ENCODE peak calls at places on chromosomes 16 and 17, in six cellular contexts. One of them, this sample, is unnamed.

GRCh38 chr16:3717235-3718018 is at the start of gene TRAP1:
- DNase-seq in ovary: peak; percentile 90
- DNase-seq in heart right ventricle: peak; percentile 94
- DNase-seq in transverse colon: peak; percentile 91
- DNase-seq in tibial artery: peak; percentile 81
- DNase-seq in effector memory CD4-positive, alpha-beta T cell: peak; percentile 87
- DNase-seq in this sample: peak; percentile 94

GRCh38 chr16:73037331-73037745 is 10.6 kb downstream of the ZFHX3 start:
- DNase-seq in transverse colon: no peak
- DNase-seq in effector memory CD4-positive, alpha-beta T cell: no peak
- DNase-seq in heart right ventricle: no peak
- DNase-seq in ovary: no peak
- DNase-seq in tibial artery: peak; percentile 20
- DNase-seq in this sample: no peak

GRCh38 chr17:18141210-18141803 is 32.8 kb downstream of the MYO15A start:
- DNase-seq in transverse colon: no peak
- DNase-seq in tibial artery: no peak
- DNase-seq in effector memory CD4-positive, alpha-beta T cell: no peak
- DNase-seq in ovary: no peak
- DNase-seq in heart right ventricle: no peak
- DNase-seq in this sample: no peak

GRCh38 chr17:12618557-12618956 is 47.1 kb upstream of the MYOCD start:
- DNase-seq in heart right ventricle: no peak
- DNase-seq in transverse colon: no peak
- DNase-seq in effector memory CD4-positive, alpha-beta T cell: no peak
- DNase-seq in tibial artery: no peak
- DNase-seq in ovary: no peak
- DNase-seq in this sample: no peak

GRCh38 chr17:72603346-72604242 is 482.8 kb downstream of the SOX9 start:
- DNase-seq in tibial artery: no peak
- DNase-seq in transverse colon: no peak
- DNase-seq in effector memory CD4-positive, alpha-beta T cell: no peak
- DNase-seq in ovary: no peak
- DNase-seq in heart right ventricle: no peak
- DNase-seq in this sample: no peak

GRCh38 chr16:70419384-70420327 is 19.2 kb downstream of the ST3GAL2 start:
- DNase-seq in transverse colon: no peak
- DNase-seq in heart right ventricle: no peak
- DNase-seq in effector memory CD4-positive, alpha-beta T cell: no peak
- DNase-seq in tibial artery: no peak
- DNase-seq in ovary: no peak
- DNase-seq in this sample: no peak

GRCh38 chr16:72426416-72426815 is 254.5 kb upstream of the PMFBP1 start:
- DNase-seq in heart right ventricle: no peak
- DNase-seq in transverse colon: no peak
- DNase-seq in ovary: no peak
- DNase-seq in effector memory CD4-positive, alpha-beta T cell: no peak
- DNase-seq in tibial artery: no peak
- DNase-seq in this sample: no peak

GRCh38 chr16:51399908-51400670 is 249.0 kb upstream of the SALL1 start:
- DNase-seq in ovary: no peak
- DNase-seq in heart right ventricle: no peak
- DNase-seq in effector memory CD4-positive, alpha-beta T cell: no peak
- DNase-seq in tibial artery: no peak
- DNase-seq in transverse colon: no peak
- DNase-seq in this sample: no peak

GRCh38 chr16:82715833-82716232 is 89.1 kb downstream of the CDH13 start:
- DNase-seq in tibial artery: no peak
- DNase-seq in heart right ventricle: peak; percentile 59
- DNase-seq in transverse colon: no peak
- DNase-seq in ovary: no peak
- DNase-seq in effector memory CD4-positive, alpha-beta T cell: no peak
- DNase-seq in this sample: no peak

GRCh38 chr17:336110-337021 is 16.2 kb downstream of the RPH3AL start:
- DNase-seq in tibial artery: peak; percentile 70
- DNase-seq in ovary: peak; percentile 87
- DNase-seq in effector memory CD4-positive, alpha-beta T cell: no peak
- DNase-seq in transverse colon: peak; percentile 72
- DNase-seq in heart right ventricle: peak; percentile 79
- DNase-seq in this sample: no peak

GRCh38 chr17:50210249-50211225 is 9.1 kb upstream of the COL1A1 start:
- DNase-seq in ovary: peak; percentile 89
- DNase-seq in effector memory CD4-positive, alpha-beta T cell: no peak
- DNase-seq in tibial artery: peak; percentile 74
- DNase-seq in transverse colon: peak; percentile 65
- DNase-seq in heart right ventricle: peak; percentile 72
- DNase-seq in this sample: no peak

GRCh38 chr17:42363767-42364585 is 24.3 kb downstream of the STAT3 start:
- DNase-seq in ovary: no peak
- DNase-seq in transverse colon: no peak
- DNase-seq in tibial artery: peak; percentile 33
- DNase-seq in heart right ventricle: no peak
- DNase-seq in effector memory CD4-positive, alpha-beta T cell: no peak
- DNase-seq in this sample: no peak

GRCh38 chr16:68356249-68356918 is 45.6 kb downstream of the PRMT7 start:
- DNase-seq in tibial artery: no peak
- DNase-seq in transverse colon: peak; percentile 78
- DNase-seq in heart right ventricle: no peak
- DNase-seq in ovary: no peak
- DNase-seq in effector memory CD4-positive, alpha-beta T cell: peak; percentile 64
- DNase-seq in this sample: peak; percentile 51

GRCh38 chr17:32298298-32298697 is 32.7 kb downstream of the RHBDL3 start:
- DNase-seq in heart right ventricle: no peak
- DNase-seq in transverse colon: no peak
- DNase-seq in ovary: no peak
- DNase-seq in tibial artery: no peak
- DNase-seq in effector memory CD4-positive, alpha-beta T cell: no peak
- DNase-seq in this sample: no peak

GRCh38 chr17:7307686-7308624 is 527 bp downstream of the EIF5A start:
- DNase-seq in transverse colon: peak; percentile 60
- DNase-seq in ovary: peak; percentile 66
- DNase-seq in tibial artery: no peak
- DNase-seq in heart right ventricle: peak; percentile 64
- DNase-seq in effector memory CD4-positive, alpha-beta T cell: peak; percentile 42
- DNase-seq in this sample: peak; percentile 56

GRCh38 chr17:80187493-80187892 is 17.7 kb downstream of the CARD14 start:
- DNase-seq in tibial artery: no peak
- DNase-seq in heart right ventricle: peak; percentile 72
- DNase-seq in ovary: peak; percentile 66
- DNase-seq in effector memory CD4-positive, alpha-beta T cell: no peak
- DNase-seq in transverse colon: peak; percentile 74
- DNase-seq in this sample: no peak

GRCh38 chr16:85638695-85639409 is 25.7 kb downstream of the GSE1 start:
- DNase-seq in transverse colon: no peak
- DNase-seq in heart right ventricle: no peak
- DNase-seq in tibial artery: no peak
- DNase-seq in ovary: no peak
- DNase-seq in effector memory CD4-positive, alpha-beta T cell: no peak
- DNase-seq in this sample: no peak

DNA sequence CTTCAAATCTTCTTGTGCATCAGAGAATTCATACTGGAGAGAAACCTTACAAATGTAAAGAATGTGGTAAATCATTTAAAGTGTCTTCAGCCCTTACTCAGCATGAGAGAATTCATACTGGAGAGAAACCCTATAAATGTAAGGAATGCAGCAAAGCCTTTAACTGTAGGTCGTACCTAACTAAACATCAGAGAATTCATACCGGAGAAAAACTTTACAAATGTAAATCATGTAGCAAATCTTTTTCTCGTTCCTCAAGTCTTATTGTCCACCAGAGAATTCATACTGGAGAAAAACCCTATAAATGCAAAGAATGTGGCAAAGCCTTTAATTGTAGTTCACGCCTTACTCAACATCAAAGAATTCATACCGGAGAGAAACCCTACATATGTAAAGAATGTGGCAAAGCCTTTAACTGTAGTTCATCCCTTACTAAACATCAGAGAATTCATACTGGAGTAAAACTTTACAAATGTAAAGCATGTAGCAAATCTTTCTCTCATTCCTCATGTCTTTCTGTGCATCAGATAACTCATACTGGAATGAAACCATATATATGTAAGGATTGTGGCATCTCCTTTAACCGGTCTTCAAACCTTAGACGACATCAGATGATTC is 118.5 kb upstream of the ZNF267 start:
- DNase-seq in transverse colon: no peak
- DNase-seq in effector memory CD4-positive, alpha-beta T cell: no peak
- DNase-seq in heart right ventricle: no peak
- DNase-seq in ovary: no peak
- DNase-seq in tibial artery: no peak
- DNase-seq in this sample: no peak
- H3K9me3 ChIP-seq in transverse colon: peaks cover 93% of the 10 kb centered on the region
- H3K9me3 ChIP-seq in effector memory CD4-positive, alpha-beta T cell: peaks cover 60% of the 10 kb centered on the region
- H3K9me3 ChIP-seq in heart right ventricle: peaks cover 97% of the 10 kb centered on the region
- H3K9me3 ChIP-seq in ovary: peaks cover 28% of the 10 kb centered on the region
- H3K9me3 ChIP-seq in tibial artery: peaks cover 24% of the 10 kb centered on the region
- H3K9me3 ChIP-seq in this sample: peaks cover 61% of the 10 kb centered on the region

DNA sequence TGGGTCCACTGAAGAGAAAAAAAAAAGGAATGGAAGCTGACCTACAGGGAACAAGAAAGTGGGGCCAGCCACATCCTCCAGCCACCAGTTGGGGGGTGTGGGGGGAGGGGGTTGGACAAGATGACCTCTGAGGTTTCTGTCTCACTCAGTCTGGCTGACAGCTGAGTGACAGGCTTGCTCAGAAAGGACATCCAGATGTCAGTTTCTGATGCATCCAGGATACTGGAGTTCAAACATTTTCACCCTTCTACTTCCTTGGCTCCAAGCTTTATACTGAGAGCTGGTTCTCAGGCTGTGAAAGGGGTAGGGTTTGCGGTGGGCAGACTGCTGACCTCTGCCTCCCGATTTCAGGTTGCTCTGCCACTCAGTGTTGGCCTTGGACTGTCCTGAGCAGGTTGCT is 2178.3 kb downstream of the TP53TG3F start:
- DNase-seq in ovary: no peak
- DNase-seq in tibial artery: no peak
- DNase-seq in effector memory CD4-positive, alpha-beta T cell: no peak
- DNase-seq in heart right ventricle: no peak
- DNase-seq in transverse colon: no peak
- DNase-seq in this sample: no peak
- H3K9me3 ChIP-seq in ovary: no peaks in the 10 kb centered on the region
- H3K9me3 ChIP-seq in tibial artery: no peaks in the 10 kb centered on the region
- H3K9me3 ChIP-seq in effector memory CD4-positive, alpha-beta T cell: peaks cover 8% of the 10 kb centered on the region
- H3K9me3 ChIP-seq in heart right ventricle: peaks cover 13% of the 10 kb centered on the region
- H3K9me3 ChIP-seq in transverse colon: no peaks in the 10 kb centered on the region
- H3K9me3 ChIP-seq in this sample: peaks cover 4% of the 10 kb centered on the region

GRCh38 chr17:54194268-54194667 is 371.5 kb downstream of the KIF2B start:
- DNase-seq in heart right ventricle: no peak
- DNase-seq in tibial artery: no peak
- DNase-seq in effector memory CD4-positive, alpha-beta T cell: no peak
- DNase-seq in ovary: no peak
- DNase-seq in transverse colon: no peak
- DNase-seq in this sample: no peak
- H3K9me3 ChIP-seq in heart right ventricle: no peaks in the 10 kb centered on the region
- H3K9me3 ChIP-seq in tibial artery: no peaks in the 10 kb centered on the region
- H3K9me3 ChIP-seq in effector memory CD4-positive, alpha-beta T cell: no peaks in the 10 kb centered on the region
- H3K9me3 ChIP-seq in ovary: no peaks in the 10 kb centered on the region
- H3K9me3 ChIP-seq in transverse colon: no peaks in the 10 kb centered on the region
- H3K9me3 ChIP-seq in this sample: no peaks in the 10 kb centered on the region

GRCh38 chr16:31893824-31894223 is 20.2 kb downstream of the ZNF267 start:
- DNase-seq in effector memory CD4-positive, alpha-beta T cell: no peak
- DNase-seq in tibial artery: no peak
- DNase-seq in ovary: no peak
- DNase-seq in transverse colon: no peak
- DNase-seq in heart right ventricle: no peak
- DNase-seq in this sample: no peak
- H3K9me3 ChIP-seq in effector memory CD4-positive, alpha-beta T cell: peaks cover 12% of the 10 kb centered on the region
- H3K9me3 ChIP-seq in tibial artery: peaks cover 3% of the 10 kb centered on the region
- H3K9me3 ChIP-seq in ovary: peaks cover 6% of the 10 kb centered on the region
- H3K9me3 ChIP-seq in transverse colon: peaks cover 30% of the 10 kb centered on the region
- H3K9me3 ChIP-seq in heart right ventricle: peaks cover 69% of the 10 kb centered on the region
- H3K9me3 ChIP-seq in this sample: peaks cover 29% of the 10 kb centered on the region

DNA sequence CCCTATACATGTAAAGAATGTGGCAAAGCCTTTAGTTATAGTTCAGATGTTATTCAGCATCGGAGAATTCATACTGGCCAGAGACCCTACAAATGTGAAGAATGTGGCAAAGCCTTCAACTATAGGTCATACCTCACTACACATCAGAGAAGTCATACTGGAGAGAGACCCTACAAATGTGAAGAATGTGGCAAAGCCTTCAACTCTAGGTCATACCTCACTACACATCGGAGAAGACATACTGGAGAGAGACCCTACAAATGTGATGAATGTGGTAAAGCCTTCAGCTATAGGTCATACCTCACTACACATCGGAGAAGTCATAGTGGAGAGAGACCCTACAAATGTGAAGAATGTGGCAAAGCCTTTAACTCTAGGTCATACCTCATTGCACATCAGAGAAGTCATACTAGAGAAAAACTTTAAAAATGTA is 42.5 kb downstream of the ZNF267 start:
- DNase-seq in effector memory CD4-positive, alpha-beta T cell: no peak
- DNase-seq in tibial artery: no peak
- DNase-seq in heart right ventricle: no peak
- DNase-seq in ovary: no peak
- DNase-seq in transverse colon: no peak
- DNase-seq in this sample: no peak
- H3K9me3 ChIP-seq in effector memory CD4-positive, alpha-beta T cell: peaks cover 76% of the 10 kb centered on the region
- H3K9me3 ChIP-seq in tibial artery: peaks cover 28% of the 10 kb centered on the region
- H3K9me3 ChIP-seq in heart right ventricle: peaks cover 99% of the 10 kb centered on the region
- H3K9me3 ChIP-seq in ovary: peaks cover 26% of the 10 kb centered on the region
- H3K9me3 ChIP-seq in transverse colon: peaks cover 99% of the 10 kb centered on the region
- H3K9me3 ChIP-seq in this sample: peaks cover 91% of the 10 kb centered on the region

DNA sequence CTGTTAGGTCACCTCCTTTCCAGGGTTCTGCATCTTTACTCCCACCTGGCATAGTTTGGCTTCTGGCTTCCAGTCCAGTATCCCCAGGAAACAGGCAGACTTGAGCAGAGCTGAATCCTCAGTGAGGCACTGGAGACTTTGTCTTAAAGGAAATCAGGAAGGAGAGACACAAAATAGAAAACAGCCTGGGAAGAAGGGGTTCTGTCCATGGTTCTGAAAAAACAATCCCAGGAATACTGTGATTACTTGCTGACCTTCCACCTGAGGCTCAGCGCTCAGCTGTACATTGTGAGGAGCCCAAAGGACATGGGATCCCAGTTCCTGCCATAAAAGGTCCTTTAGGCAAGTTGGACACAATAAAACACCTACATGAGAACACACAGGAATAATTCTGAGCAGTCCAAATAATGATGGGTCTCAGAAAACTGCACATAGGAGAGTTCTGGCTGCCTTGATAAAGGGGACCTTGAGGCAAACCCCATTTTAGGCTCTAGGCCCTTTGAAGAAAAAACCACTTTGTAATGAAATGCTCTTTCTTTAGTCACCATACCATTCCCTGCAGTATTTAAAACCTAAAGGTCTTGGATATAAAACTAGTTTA is 81.4 kb upstream of the CRHR1 start:
- DNase-seq in heart right ventricle: no peak
- DNase-seq in effector memory CD4-positive, alpha-beta T cell: no peak
- DNase-seq in tibial artery: no peak
- DNase-seq in transverse colon: no peak
- DNase-seq in ovary: no peak
- DNase-seq in this sample: no peak
- H3K9me3 ChIP-seq in heart right ventricle: no peaks in the 10 kb centered on the region
- H3K9me3 ChIP-seq in effector memory CD4-positive, alpha-beta T cell: no peaks in the 10 kb centered on the region
- H3K9me3 ChIP-seq in tibial artery: no peaks in the 10 kb centered on the region
- H3K9me3 ChIP-seq in transverse colon: no peaks in the 10 kb centered on the region
- H3K9me3 ChIP-seq in ovary: no peaks in the 10 kb centered on the region
- H3K9me3 ChIP-seq in this sample: no peaks in the 10 kb centered on the region

GRCh38 chr17:75783803-75784472 is 668 bp upstream of the UNK start:
- DNase-seq in tibial artery: no peak
- DNase-seq in transverse colon: peak; percentile 44
- DNase-seq in effector memory CD4-positive, alpha-beta T cell: no peak
- DNase-seq in ovary: peak; percentile 71
- DNase-seq in heart right ventricle: no peak
- DNase-seq in this sample: no peak
- H3K9me3 ChIP-seq in tibial artery: no peaks in the 10 kb centered on the region
- H3K9me3 ChIP-seq in transverse colon: no peaks in the 10 kb centered on the region
- H3K9me3 ChIP-seq in effector memory CD4-positive, alpha-beta T cell: no peaks in the 10 kb centered on the region
- H3K9me3 ChIP-seq in ovary: no peaks in the 10 kb centered on the region
- H3K9me3 ChIP-seq in heart right ventricle: no peaks in the 10 kb centered on the region
- H3K9me3 ChIP-seq in this sample: no peaks in the 10 kb centered on the region